ENCODE peak calls at places on chromosomes 11 and 22, in four cellular contexts. P, Y, Z and N are unnamed samples.

GRCh38 chr22:28978863-28979799 is 82.5 kb downstream of the C22orf31 start:
- DNase-seq in P (no peak), Y (no peak), Z (no peak), N (no peak)

GRCh38 chr11:93116641-93117577 is 80.9 kb downstream of the SLC36A4 start:
- DNase-seq in P (no peak), Y (peak), Z (no peak), N (no peak)

GRCh38 chr11:33933607-33934006 is 41.7 kb upstream of the LMO2 start:
- DNase-seq in P (no peak), Y (no peak), Z (no peak), N (no peak)

GRCh38 chr22:22959147-22959827 is 71.7 kb downstream of the IGLL5 start:
- DNase-seq in P (no peak), Y (peak), Z (peak), N (peak)

GRCh38 chr22:40487663-40488249 is 117.4 kb downstream of the SGSM3 start:
- DNase-seq in P (no peak), Y (no peak), Z (no peak), N (no peak)

GRCh38 chr11:12459374-12459773 is 82.0 kb downstream of the PARVA start:
- DNase-seq in P (no peak), Y (no peak), Z (no peak), N (no peak)

GRCh38 chr22:48897638-48897954 is 930.1 kb downstream of the BRD1 start:
- DNase-seq in P (no peak), Y (no peak), Z (no peak), N (no peak)

GRCh38 chr11:3916962-3917361 is 61.5 kb downstream of the STIM1 start:
- DNase-seq in P (no peak), Y (no peak), Z (no peak), N (no peak)

DNA sequence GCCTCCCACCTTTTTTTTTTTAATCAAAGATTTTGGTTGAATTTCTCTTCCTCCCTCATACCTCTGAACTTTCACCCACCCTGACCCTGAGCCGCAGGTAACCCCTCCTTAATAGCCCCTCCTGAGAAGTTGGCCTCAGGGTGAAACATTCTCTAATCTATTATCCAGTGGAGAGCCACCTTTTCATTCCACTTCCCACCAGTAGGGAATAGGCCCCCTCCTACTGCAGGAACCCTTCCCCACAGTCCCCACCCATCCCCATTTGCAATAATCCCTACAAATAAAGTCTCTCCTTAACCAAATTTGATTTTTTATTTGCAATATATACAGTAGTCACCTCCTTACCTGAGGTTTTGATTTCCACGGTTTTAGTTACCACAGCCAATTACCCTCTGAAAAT is 2.1 kb upstream of the SLC35F2 start:
- DNase-seq in P (no peak), Y (no peak), Z (no peak), N (no peak)
- TF ChIP-seq CTCF in P (no peak), Y (no peak), Z (no peak), N (peak)

DNA sequence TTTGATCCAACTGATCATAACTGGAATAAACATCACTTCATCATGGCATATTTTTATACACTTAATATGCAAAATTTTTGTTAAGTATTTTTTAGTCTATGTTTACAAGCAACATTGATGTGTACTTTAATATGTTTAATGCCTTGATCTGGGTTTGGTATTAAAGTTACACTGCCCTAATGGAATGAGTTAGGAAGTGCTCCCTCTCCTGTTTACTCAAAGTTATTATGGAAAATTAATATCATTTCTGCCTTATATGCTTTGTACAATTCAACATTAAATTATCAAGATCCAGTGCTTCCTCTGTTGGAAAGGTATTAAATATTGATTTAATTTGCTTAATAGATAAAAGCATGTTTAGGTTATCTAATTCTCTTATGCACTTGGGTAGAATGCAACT is 927.3 kb upstream of the RAG2 start:
- DNase-seq in P (no peak), Y (no peak), Z (no peak), N (no peak)
- TF ChIP-seq CTCF in P (no peak), Y (no peak), Z (no peak), N (no peak)

GRCh38 chr22:19103881-19104821 is 18.1 kb downstream of the DGCR2 start:
- DNase-seq in P (no peak), Y (no peak), Z (peak), N (no peak)
- TF ChIP-seq CTCF in P (no peak), Y (no peak), Z (no peak), N (no peak)

DNA sequence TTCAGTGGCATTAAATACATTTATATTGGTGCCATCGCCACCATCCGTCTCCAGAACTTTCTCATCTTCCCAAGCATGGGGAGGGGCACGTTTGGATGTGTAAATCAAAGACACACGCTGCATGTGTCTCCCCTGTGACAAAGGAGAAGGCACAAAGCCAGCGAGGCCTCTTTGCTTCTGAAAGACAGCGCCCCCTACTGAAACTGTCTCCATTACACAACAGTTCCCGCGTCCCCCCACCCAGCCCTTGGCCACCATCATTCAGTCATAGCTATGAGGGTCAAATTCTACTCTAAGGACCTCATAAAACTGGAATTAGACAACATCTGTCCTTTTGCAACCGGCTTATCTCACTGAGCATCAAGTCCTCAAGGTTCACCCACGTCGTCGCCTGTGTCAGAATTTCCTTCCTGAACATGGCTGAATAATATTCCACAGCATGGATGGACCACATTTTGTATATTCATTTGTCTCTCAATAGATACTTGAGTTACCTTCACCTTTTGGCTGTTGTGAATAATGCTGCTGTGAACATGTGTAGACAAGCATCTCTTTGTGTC is 64.8 kb downstream of the IGF2 start:
- DNase-seq in P (no peak), Y (peak), Z (no peak), N (no peak)
- TF ChIP-seq CTCF in P (no peak), Y (peak), Z (no peak), N (no peak)

GRCh38 chr11:100010393-100010792 is 676.7 kb upstream of the ARHGAP42 start:
- DNase-seq in P (no peak), Y (no peak), Z (no peak), N (no peak)
- TF ChIP-seq CTCF in P (no peak), Y (peak), Z (no peak), N (no peak)

GRCh38 chr11:90434858-90435257 is 212.0 kb upstream of the CHORDC1 start:
- DNase-seq in P (no peak), Y (peak), Z (no peak), N (no peak)
- TF ChIP-seq CTCF in P (no peak), Y (peak), Z (no peak), N (peak)

GRCh38 chr11:75431533-75432525 is 1.2 kb downstream of the KLHL35 start:
- DNase-seq in P (no peak), Y (peak), Z (no peak), N (no peak)
- TF ChIP-seq CTCF in P (no peak), Y (peak), Z (peak), N (no peak)

GRCh38 chr11:2742201-2742600 is 42.4 kb upstream of the KCNQ1OT1 start:
- DNase-seq in P (no peak), Y (no peak), Z (peak), N (no peak)

GRCh38 chr11:2741377-2742131 is 41.8 kb upstream of the KCNQ1OT1 start:
- DNase-seq in P (peak), Y (no peak), Z (peak), N (no peak)

GRCh38 chr11:2743427-2744110 is 43.8 kb upstream of the KCNQ1OT1 start:
- DNase-seq in P (no peak), Y (no peak), Z (peak), N (no peak)

GRCh38 chr11:2744166-2744565 is 44.4 kb upstream of the KCNQ1OT1 start:
- DNase-seq in P (no peak), Y (no peak), Z (peak), N (no peak)

GRCh38 chr11:2742611-2743426 is 43.0 kb upstream of the KCNQ1OT1 start:
- DNase-seq in P (no peak), Y (no peak), Z (peak), N (no peak)
- TF ChIP-seq CTCF in P (no peak), Y (no peak), Z (no peak), N (no peak)

DNA sequence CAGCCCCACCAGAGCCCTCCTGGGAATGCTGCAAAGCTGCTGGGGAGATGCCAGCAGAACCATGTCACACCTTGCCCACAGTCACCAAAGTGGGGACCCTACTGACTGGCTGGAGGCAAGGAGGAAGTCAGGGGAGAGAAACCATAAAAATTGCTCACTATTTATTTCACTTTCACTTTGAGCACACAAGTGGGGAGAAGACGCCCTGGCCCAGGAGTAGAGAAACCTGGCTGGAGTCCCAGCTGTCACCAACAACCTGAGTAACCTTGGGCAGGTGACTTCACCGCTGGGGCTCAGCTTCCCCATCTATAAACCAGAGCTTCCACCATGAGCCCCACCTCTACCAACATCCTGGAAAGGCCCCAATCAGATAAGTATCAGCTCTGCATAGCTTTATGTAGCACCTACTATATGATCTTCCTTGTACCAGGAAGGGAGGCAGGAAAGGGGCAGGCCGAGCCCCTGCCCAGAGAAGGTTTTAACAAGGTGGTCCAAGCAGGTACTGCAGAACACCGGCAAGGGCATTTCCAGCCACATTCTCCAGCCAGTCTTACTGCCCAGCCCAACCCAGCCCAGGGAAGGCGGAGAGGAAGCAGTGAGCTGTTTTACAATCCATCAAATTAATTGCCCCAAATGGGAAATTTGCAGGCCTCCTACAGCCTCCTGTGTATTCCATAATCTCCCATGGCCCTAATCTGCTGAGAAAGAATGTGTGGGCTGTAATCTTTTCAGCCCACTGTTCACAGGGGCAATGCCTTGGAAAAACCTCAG is 27.6 kb downstream of the PLEKHA7 start:
- DNase-seq in P (no peak), Y (no peak), Z (no peak), N (no peak)
- TF ChIP-seq CTCF in P (no peak), Y (no peak), Z (no peak), N (peak)